ENCODE peak calls at places on chromosomes 1 and 21, in six cellular contexts. O is mesendoderm, A is H1, L is IMR-90, U is trophoblast cell, D is neuronal stem cell. E is an unnamed sample.

GRCh38 chr1:197585809-197586208 is 189.5 kb downstream of the DENND1B start:
- DNase-seq in D (no peak), A (no peak), U (no peak), O (no peak), L (no peak), E (no peak)

GRCh38 chr1:172581779-172582178 is 48.8 kb downstream of the SUCO start:
- DNase-seq in O (peak), U (no peak), L (peak), A (no peak), D (no peak), E (peak)

GRCh38 chr1:156875067-156875615 is 14.5 kb downstream of the NTRK1 start:
- DNase-seq in U (no peak), L (no peak), A (no peak), D (no peak), O (no peak), E (no peak)

GRCh38 chr1:1628656-1629429 is 3.1 kb upstream of the MMP23B start:
- DNase-seq in D (no peak), U (no peak), O (peak), L (no peak), A (peak), E (no peak)

GRCh38 chr1:26887125-26887524 is 3.0 kb downstream of the GPN2 start:
- DNase-seq in O (peak), D (no peak), U (no peak), L (peak), A (no peak), E (peak)

GRCh38 chr21:26881504-26882228 is 36.5 kb upstream of the ADAMTS1 start:
- DNase-seq in L (peak), A (no peak), U (no peak), D (peak), O (peak), E (peak)

GRCh38 chr1:113534130-113534817 is 144.0 kb downstream of the MAGI3 start:
- DNase-seq in O (peak), L (peak), A (no peak), U (peak), D (no peak), E (peak)

GRCh38 chr1:110425611-110426152 is 18.2 kb upstream of the LAMTOR5 start:
- DNase-seq in D (no peak), L (no peak), A (no peak), O (no peak), U (no peak), E (no peak)

GRCh38 chr1:35557118-35557610 is at the start of gene KIAA0319L:
- DNase-seq in O (no peak), L (peak), D (no peak), A (peak), U (peak), E (no peak)

GRCh38 chr1:213327318-213327667 is 276.3 kb downstream of the RPS6KC1 start:
- DNase-seq in D (no peak), U (peak), A (no peak), O (peak), L (peak), E (peak)

GRCh38 chr1:201891451-201892045 is 2.9 kb downstream of the SHISA4 start:
- DNase-seq in U (no peak), D (no peak), L (no peak), A (no peak), O (no peak), E (no peak)

GRCh38 chr21:37939251-37939650 is 23.0 kb upstream of the KCNJ6 start:
- DNase-seq in A (no peak), O (no peak), L (no peak), U (no peak), D (no peak), E (no peak)

GRCh38 chr1:98662354-98662665 is 789 bp downstream of the SNX7 start:
- DNase-seq in D (no peak), U (no peak), A (no peak), O (no peak), L (peak), E (peak)

GRCh38 chr1:190474587-190475305 is 2.9 kb downstream of the BRINP3 start:
- DNase-seq in O (peak), A (no peak), D (no peak), L (peak), U (no peak), E (no peak)

GRCh38 chr1:5628416-5628815 is 363.8 kb downstream of the NPHP4 start:
- DNase-seq in D (no peak), L (no peak), A (no peak), O (no peak), U (no peak), E (no peak)

GRCh38 chr1:23461050-23461449 is 22.9 kb downstream of the ASAP3 start:
- DNase-seq in D (no peak), U (no peak), A (no peak), L (no peak), O (no peak), E (no peak)

GRCh38 chr21:21921410-21922232 is 923.4 kb downstream of the NCAM2 start:
- DNase-seq in U (no peak), A (no peak), L (peak), O (peak), D (no peak), E (peak)

GRCh38 chr21:40166291-40166843 is 299.1 kb downstream of the PCP4 start:
- DNase-seq in D (peak), A (no peak), L (no peak), O (peak), U (no peak), E (no peak)

GRCh38 chr1:156337052-156337887 is 822 bp downstream of the CCT3 start:
- DNase-seq in L (peak), A (no peak), D (no peak), U (no peak), O (no peak), E (peak)

GRCh38 chr21:33975548-33976081 is 60.0 kb upstream of the ATP5PO start:
- DNase-seq in L (peak), D (no peak), A (peak), O (peak), U (peak), E (peak)

GRCh38 chr1:178683304-178683703 is 41.7 kb upstream of the RALGPS2 start:
- DNase-seq in D (no peak), U (no peak), A (no peak), O (no peak), L (no peak), E (no peak)

GRCh38 chr1:191851799-191852595 is 306.3 kb upstream of the RGS18 start:
- DNase-seq in D (no peak), A (no peak), U (peak), L (peak), O (no peak), E (no peak)

GRCh38 chr1:107926436-107927080 is 38.4 kb downstream of the VAV3 start:
- DNase-seq in U (no peak), A (no peak), D (no peak), O (no peak), L (no peak), E (peak)

GRCh38 chr1:197706593-197706992 is 68.7 kb downstream of the DENND1B start:
- DNase-seq in O (no peak), D (no peak), A (no peak), U (no peak), L (no peak), E (no peak)

GRCh38 chr1:174998569-174999215 is 1.1 kb upstream of the CACYBP start:
- DNase-seq in L (peak), D (peak), U (peak), O (peak), A (no peak), E (peak)

GRCh38 chr1:218659911-218660677 is 315.0 kb downstream of the TGFB2 start:
- DNase-seq in U (peak), L (no peak), O (no peak), A (no peak), D (no peak), E (peak)

GRCh38 chr1:44151332-44151731 is 9.9 kb upstream of the KLF18 start:
- DNase-seq in O (no peak), A (no peak), D (no peak), U (no peak), L (peak), E (no peak)

GRCh38 chr1:4303303-4303702 is 351.1 kb upstream of the AJAP1 start:
- DNase-seq in D (no peak), U (no peak), A (no peak), O (no peak), L (no peak), E (no peak)

DNA sequence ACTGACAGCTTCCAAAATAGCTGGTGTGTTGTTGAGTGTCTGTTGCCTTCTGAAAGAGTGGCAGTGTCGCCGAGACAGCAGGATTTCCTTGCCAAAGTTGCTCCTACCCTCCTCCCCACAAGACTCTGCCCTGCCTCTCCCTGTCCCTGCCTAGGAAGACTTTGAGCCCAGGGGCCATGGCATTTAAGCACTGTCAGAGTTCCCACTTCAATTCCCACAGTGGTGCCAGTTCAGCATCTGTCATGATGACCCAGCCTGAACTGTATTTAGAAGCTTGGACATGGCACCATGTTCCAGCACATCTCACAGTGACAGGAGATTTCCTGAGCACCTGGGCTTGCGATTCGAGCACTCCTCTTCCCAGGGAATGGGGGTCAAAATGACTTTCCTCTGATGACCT is 43.6 kb downstream of the TBX15 start:
- DNase-seq in D (no peak), L (no peak), O (no peak), A (no peak), U (no peak), E (no peak)
- H3K4me3 ChIP-seq in D (no peak), L (no peak), O (no peak), A (no peak), U (no peak), E (no peak)

DNA sequence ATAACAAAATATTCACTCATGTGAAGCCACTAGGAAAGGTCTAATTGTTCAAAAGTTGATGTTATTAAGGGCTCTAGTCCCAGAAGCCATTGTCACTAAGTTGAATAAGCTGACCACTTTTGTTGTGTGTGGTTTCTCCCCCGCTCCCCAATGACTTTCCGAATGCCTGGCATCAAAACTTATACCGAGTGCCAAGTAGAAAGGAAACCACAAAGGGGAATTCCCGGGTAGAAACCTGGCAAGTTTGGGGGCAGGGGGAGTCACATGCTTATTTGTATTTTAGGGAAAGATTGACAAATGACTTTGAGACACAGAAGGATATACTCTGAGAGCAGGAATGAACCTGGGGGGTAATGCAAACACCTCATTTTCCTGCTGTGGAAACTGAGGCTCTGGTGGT is 154.1 kb downstream of the TGFBR3 start:
- DNase-seq in A (no peak), L (peak), O (no peak), U (no peak), D (no peak), E (no peak)
- H3K4me2 ChIP-seq in A (no peak), L (no peak), O (no peak), U (no peak), D (no peak), E (no peak)

GRCh38 chr1:232048481-232048880 is 421.9 kb downstream of the DISC1 start:
- DNase-seq in U (no peak), A (no peak), L (no peak), D (no peak), O (no peak), E (no peak)

GRCh38 chr1:232047473-232047872 is 420.9 kb downstream of the DISC1 start:
- DNase-seq in L (no peak), D (no peak), O (peak), U (peak), A (no peak), E (no peak)

GRCh38 chr1:232045571-232045970 is 419.0 kb downstream of the DISC1 start:
- DNase-seq in O (no peak), U (no peak), L (no peak), D (no peak), A (no peak), E (no peak)

GRCh38 chr1:232046531-232047283 is 420.1 kb downstream of the DISC1 start:
- DNase-seq in A (no peak), U (no peak), L (no peak), D (no peak), O (no peak), E (no peak)

DNA sequence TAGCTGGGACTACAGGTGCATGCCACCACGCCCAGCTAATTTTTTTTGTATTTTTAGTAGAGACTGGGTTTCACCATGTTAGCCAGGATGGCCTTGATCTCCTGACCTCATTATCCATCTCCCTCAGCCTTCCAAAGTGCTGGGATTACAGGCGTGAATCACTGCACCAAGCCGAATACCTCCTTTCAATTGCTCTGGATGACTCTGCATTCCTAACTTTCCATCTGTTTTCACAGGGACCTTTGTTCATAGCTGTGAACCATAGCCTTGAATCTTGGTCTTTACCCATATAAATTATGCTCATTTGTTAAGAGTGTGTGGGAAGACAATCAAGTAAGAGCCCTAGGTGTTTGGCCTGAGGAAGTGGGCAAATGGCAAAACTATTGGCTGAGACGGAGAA is 422.7 kb downstream of the DISC1 start:
- DNase-seq in U (no peak), D (no peak), O (peak), L (no peak), A (no peak), E (no peak)
- H4K8ac ChIP-seq in U (no peak), D (no peak), O (no peak), L (no peak), A (no peak), E (no peak)

DNA sequence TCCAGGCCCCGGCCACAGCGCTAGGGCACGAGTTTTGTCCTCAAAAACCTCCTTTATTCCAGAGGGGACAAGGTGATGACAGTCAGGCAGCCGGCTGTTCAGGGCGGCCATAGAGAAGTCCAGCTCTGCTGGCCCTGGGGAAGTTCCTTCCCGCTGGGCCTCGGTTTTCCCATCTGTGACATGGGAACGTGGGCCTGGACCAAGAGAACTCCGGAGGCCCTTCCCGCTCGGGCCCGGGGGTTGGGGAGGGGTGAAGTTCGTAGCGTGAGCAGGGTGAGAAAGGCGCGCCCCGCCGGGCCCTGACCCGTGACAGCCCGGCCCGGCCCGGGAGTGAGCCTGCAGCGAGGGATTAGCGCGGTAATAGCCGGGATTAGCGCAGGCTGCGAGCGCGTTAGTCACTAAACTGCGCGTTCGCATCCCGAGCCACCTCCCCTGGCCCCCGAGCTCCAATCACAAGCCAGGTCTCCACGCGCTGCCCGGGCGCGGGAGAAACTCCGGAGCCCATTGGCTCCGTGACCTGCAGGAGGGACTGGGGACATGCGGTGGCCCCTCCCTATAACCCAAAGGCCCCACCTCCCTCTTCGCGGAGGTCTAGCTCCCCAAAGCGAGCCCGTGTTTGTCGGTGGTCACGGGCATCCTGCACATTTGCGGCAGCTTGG is 29.8 kb upstream of the PADI2 start:
- DNase-seq in L (no peak), O (no peak), U (no peak), A (no peak), D (no peak), E (no peak)
- H3K4me3 ChIP-seq in L (no peak), O (no peak), U (no peak), A (no peak), D (no peak), E (peak)

GRCh38 chr1:17502326-17502778 is 37.1 kb upstream of the ARHGEF10L start:
- DNase-seq in A (peak), L (peak), O (peak), D (peak), U (peak), E (peak)
- H3K4me2 ChIP-seq in A (no peak), L (peak), O (no peak), D (no peak), U (no peak), E (no peak)

GRCh38 chr1:86914635-86914997 is at the start of gene HS2ST1:
- DNase-seq in D (no peak), U (no peak), O (no peak), A (no peak), L (no peak), E (no peak)
- H4K8ac ChIP-seq in D (no peak), U (peak), O (peak), A (peak), L (peak), E (peak)

GRCh38 chr1:230232352-230232751 is 165.3 kb downstream of the GALNT2 start:
- DNase-seq in A (peak), L (peak), U (no peak), O (peak), D (no peak), E (peak)
- H3K4me3 ChIP-seq in A (no peak), L (no peak), U (no peak), O (no peak), D (no peak), E (no peak)

GRCh38 chr21:44918581-44919033 is 2.1 kb downstream of the ITGB2 start:
- DNase-seq in L (no peak), U (no peak), D (no peak), A (peak), O (peak), E (peak)
- H3K4me2 ChIP-seq in L (no peak), U (no peak), D (no peak), A (peak), O (peak), E (no peak)